ENCODE peak calls at places on chromosomes 2 and 18, in four cellular contexts. Z is MM.1S, X is BJ, I is lower lobe of right lung. G is an unnamed sample.

GRCh38 chr2:37711308-37711731 is 39.9 kb upstream of the CDC42EP3 start:
- DNase-seq in Z (peak), I (peak), X (peak), G (peak)

GRCh38 chr18:62828091-62828640 is 112.8 kb downstream of the PHLPP1 start:
- DNase-seq in Z (no peak), X (no peak), I (no peak), G (no peak)

GRCh38 chr2:153939124-153939796 is 67.5 kb downstream of the GALNT13 start:
- DNase-seq in I (no peak), X (no peak), Z (no peak), G (no peak)

GRCh38 chr18:2978626-2979025 is 34.3 kb downstream of the LPIN2 start:
- DNase-seq in I (no peak), Z (peak), X (no peak), G (peak)

GRCh38 chr2:165573534-165574461 is 104.3 kb downstream of the CSRNP3 start:
- DNase-seq in X (no peak), I (peak), Z (no peak), G (no peak)

GRCh38 chr2:196939381-196939780 is 12.9 kb upstream of the PGAP1 start:
- DNase-seq in X (no peak), Z (no peak), I (no peak), G (no peak)

GRCh38 chr2:86333378-86333777 is 4.0 kb downstream of the REEP1 start:
- DNase-seq in X (no peak), I (no peak), Z (no peak), G (no peak)

GRCh38 chr2:156430978-156431358 is 5.2 kb upstream of the GPD2 start:
- DNase-seq in X (no peak), I (no peak), Z (peak), G (no peak)

GRCh38 chr2:233444501-233444900 is 90.2 kb downstream of the DGKD start:
- DNase-seq in I (peak), Z (no peak), X (no peak), G (no peak)

GRCh38 chr2:102436284-102436683 is 13.3 kb downstream of the IL18RAP start:
- DNase-seq in X (no peak), I (no peak), Z (no peak), G (no peak)

GRCh38 chr2:170696006-170696405 is 19.1 kb upstream of the SP5 start:
- DNase-seq in I (no peak), X (no peak), Z (no peak), G (no peak)

GRCh38 chr2:230602562-230603230 is 109.9 kb upstream of the CAB39 start:
- DNase-seq in Z (peak), I (no peak), X (no peak), G (no peak)

GRCh38 chr2:46574457-46575354 is 95.3 kb downstream of the TMEM247 start:
- DNase-seq in X (no peak), I (no peak), Z (peak), G (no peak)

GRCh38 chr2:133240505-133241230 is 327.6 kb downstream of the NCKAP5 start:
- DNase-seq in Z (no peak), X (no peak), I (no peak), G (no peak)

GRCh38 chr2:138267161-138267901 is 234.2 kb upstream of the SPOPL start:
- DNase-seq in I (no peak), X (no peak), Z (no peak), G (peak)

GRCh38 chr2:119429225-119430000 is 2.2 kb upstream of the TMEM37 start:
- DNase-seq in X (no peak), I (no peak), Z (peak), G (no peak)

GRCh38 chr2:19787134-19787533 is 114.6 kb downstream of the TTC32 start:
- DNase-seq in I (no peak), Z (no peak), X (no peak), G (no peak)

GRCh38 chr18:470661-471501 is 29.6 kb downstream of the COLEC12 start:
- DNase-seq in Z (no peak), I (no peak), X (peak), G (peak)

GRCh38 chr2:143161982-143162837 is 33.0 kb downstream of the ARHGAP15 start:
- DNase-seq in I (no peak), X (no peak), Z (peak), G (no peak)

GRCh38 chr2:137888845-137889244 is 75.4 kb upstream of the HNMT start:
- DNase-seq in Z (peak), I (peak), X (no peak), G (no peak)

GRCh38 chr18:13004316-13004879 is 13.2 kb downstream of the CEP192 start:
- DNase-seq in I (no peak), X (no peak), Z (no peak), G (no peak)

GRCh38 chr2:174071321-174071720 is 106.1 kb upstream of the SP3 start:
- DNase-seq in I (no peak), X (no peak), Z (no peak), G (no peak)

GRCh38 chr2:219165058-219165930 is 4.5 kb downstream of the SLC23A3 start:
- DNase-seq in Z (no peak), X (no peak), I (no peak), G (no peak)

GRCh38 chr2:70830333-70830732 is 5.3 kb downstream of the CD207 start:
- DNase-seq in X (no peak), I (no peak), Z (no peak), G (no peak)

GRCh38 chr2:233414777-233415570 is 60.7 kb downstream of the DGKD start:
- DNase-seq in Z (no peak), I (no peak), X (no peak), G (no peak)

GRCh38 chr18:43405097-43405496 is 127.8 kb upstream of the SYT4 start:
- DNase-seq in X (no peak), Z (no peak), I (no peak), G (no peak)

GRCh38 chr2:69214898-69215297 is 172.1 kb downstream of the GFPT1 start:
- DNase-seq in I (no peak), X (no peak), Z (no peak), G (no peak)

GRCh38 chr2:176079851-176080539 is 3.8 kb downstream of the EVX2 start:
- DNase-seq in X (no peak), Z (no peak), I (no peak), G (no peak)

GRCh38 chr2:225117061-225117716 is 74.9 kb upstream of the DOCK10 start:
- DNase-seq in X (no peak), I (no peak), Z (peak), G (no peak)

GRCh38 chr2:96408631-96409542 is 73.3 kb downstream of the NCAPH start:
- DNase-seq in Z (no peak), I (no peak), X (no peak), G (no peak)

GRCh38 chr2:11065833-11066232 is 89.4 kb upstream of the SLC66A3 start:
- DNase-seq in X (no peak), I (no peak), Z (no peak), G (no peak)

GRCh38 chr18:62846334-62846733 is 131.0 kb downstream of the PHLPP1 start:
- DNase-seq in X (no peak), Z (no peak), I (no peak), G (no peak)

GRCh38 chr2:26612522-26613240 is 28.5 kb downstream of the CIB4 start:
- DNase-seq in Z (no peak), X (no peak), I (no peak), G (no peak)

GRCh38 chr2:69538872-69539548 is 101.8 kb upstream of the NFU1 start:
- DNase-seq in Z (no peak), X (no peak), I (no peak), G (no peak)

GRCh38 chr2:239282448-239283287 is 118.2 kb downstream of the HDAC4 start:
- DNase-seq in X (no peak), I (no peak), Z (no peak), G (no peak)

DNA sequence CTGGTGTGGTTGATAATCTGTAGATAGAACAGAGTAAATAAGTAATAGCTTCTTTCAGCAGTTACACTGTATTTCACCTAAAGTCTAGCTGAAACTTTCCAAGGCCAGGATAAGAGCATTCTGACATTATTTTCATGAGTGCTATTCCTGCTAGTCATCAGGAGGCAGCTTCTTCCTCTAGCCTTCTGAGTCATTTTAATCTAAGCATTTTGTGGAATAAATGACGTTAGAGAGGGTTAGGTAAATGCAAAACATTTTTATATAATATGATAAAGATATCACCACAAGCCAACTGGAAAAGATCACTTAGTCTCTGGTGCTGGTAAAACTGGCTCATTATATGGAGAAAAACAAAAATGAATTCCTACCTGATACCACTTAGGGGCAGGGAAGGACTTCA is 138.5 kb downstream of the MEP1B start:
- DNase-seq in I (no peak), Z (no peak), X (no peak), G (peak)
- H3K4me3 ChIP-seq in I (no peak), Z (no peak), X (no peak), G (no peak)

GRCh38 chr2:66445076-66445724 is 10.3 kb downstream of the MEIS1 start:
- DNase-seq in Z (no peak), X (no peak), I (peak), G (no peak)

GRCh38 chr2:66446178-66446860 is 11.4 kb downstream of the MEIS1 start:
- DNase-seq in I (peak), X (no peak), Z (no peak), G (no peak)

GRCh38 chr2:66443977-66444855 is 9.3 kb downstream of the MEIS1 start:
- DNase-seq in X (no peak), Z (no peak), I (peak), G (no peak)

GRCh38 chr2:66446924-66447323 is 12.0 kb downstream of the MEIS1 start:
- DNase-seq in Z (no peak), I (no peak), X (no peak), G (no peak)

DNA sequence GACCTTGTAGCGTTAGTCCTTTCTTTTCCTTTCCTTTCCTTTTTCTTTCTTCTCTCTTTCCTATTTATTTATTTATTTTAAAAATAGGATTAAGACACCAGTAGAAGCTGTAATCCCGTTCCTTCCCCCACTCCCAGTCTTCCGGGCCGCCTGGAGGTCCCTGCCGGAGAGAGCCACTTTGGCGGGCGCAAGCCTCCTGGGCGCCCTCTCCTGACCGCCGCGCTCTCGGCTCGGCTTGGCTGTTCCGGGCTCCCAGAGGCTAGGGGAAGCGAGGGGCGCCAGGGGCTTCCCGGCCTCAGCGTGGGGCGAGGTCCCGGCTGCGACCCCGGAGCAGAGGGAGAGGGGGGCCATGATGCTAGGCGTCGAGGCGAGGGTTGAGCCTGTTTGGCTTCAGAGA is 10.9 kb downstream of the MEIS1 start:
- DNase-seq in X (no peak), Z (no peak), I (peak), G (no peak)
- H3K4me3 ChIP-seq in X (peak), Z (no peak), I (peak), G (no peak)

DNA sequence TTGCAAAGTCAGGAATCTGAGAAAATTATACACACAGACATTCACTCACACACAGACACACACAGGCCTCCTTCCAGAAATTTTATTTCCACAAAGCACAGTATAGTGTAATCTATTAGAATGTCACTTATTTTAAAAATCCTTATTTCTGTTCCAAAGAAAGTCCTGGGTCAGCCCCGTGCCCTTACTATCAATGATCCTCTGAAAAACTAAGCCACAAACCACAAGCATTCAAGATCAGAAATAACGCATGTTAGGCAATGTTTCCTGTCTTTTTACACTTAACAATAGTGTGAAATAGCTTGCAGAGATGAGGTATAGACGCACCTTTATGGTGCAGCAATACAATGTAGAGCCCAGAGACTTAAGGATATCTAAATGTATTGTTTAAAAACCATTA is 25.8 kb downstream of the TBC1D8 start:
- DNase-seq in I (no peak), Z (no peak), X (no peak), G (no peak)
- H3K4me3 ChIP-seq in I (no peak), Z (no peak), X (no peak), G (no peak)

DNA sequence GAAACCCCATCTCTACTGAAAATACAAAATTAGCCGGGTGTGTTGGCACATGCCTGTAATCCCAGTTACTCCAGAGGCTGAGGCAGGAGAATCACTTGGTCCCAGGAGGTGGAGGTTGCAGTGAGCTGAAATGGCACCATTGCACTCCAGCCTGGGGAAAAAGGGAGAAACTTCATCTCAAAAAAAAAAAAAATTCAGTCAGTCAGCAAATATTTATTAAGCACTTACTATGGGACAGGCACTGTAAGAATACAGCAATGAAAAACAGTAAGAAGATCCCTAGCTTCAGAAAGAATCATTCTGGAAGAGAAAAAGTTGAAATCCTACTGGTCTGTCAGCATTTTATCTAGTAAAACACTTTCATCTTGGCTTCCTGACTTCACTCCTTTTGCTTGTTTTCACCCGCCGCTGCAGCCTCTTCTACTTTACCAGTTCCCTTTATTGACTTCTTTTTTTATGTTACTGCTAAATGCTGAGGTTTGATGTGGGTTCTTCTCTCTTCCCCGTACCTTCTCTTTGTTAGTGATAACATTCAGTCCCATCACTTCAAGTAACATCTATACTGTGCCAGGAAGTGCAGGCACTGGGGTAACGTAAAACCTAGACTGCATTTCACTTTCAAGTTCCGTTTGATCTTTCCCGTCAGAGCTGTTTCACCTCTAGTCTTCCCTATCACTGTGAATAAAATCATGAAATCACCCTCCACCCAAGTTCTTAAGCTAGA is 10.8 kb upstream of the TAF4B start:
- DNase-seq in X (no peak), I (no peak), Z (peak), G (no peak)
- H3K4me3 ChIP-seq in X (no peak), I (no peak), Z (peak), G (no peak)